ENCODE peak calls at places on chromosome 15, in seven cellular contexts. S is prostate gland; F is lung; Q is CD8-positive, alpha-beta memory T cell; N is dorsolateral prefrontal cortex; C is heart left ventricle; Y is transverse colon. M is an unnamed sample. For H3K27me3, the result is how much of the 10 kb centered on the place peaks cover.

GRCh38 chr15:70636540-70637165 is 126.7 kb downstream of the UACA start:
- DNase-seq in C (no peak), N (peak), S (no peak), Y (no peak), F (no peak), Q (no peak), M (no peak)

GRCh38 chr15:70032509-70032908 is 65.2 kb downstream of the TLE3 start:
- DNase-seq in F (no peak), Y (no peak), Q (no peak), N (no peak), S (no peak), C (no peak), M (no peak)

GRCh38 chr15:57427367-57427821 is 51.1 kb downstream of the CGNL1 start:
- DNase-seq in C (no peak), Y (peak), N (peak), Q (no peak), S (peak), F (no peak), M (no peak)

GRCh38 chr15:71780349-71780976 is 29.9 kb upstream of the NR2E3 start:
- DNase-seq in F (no peak), S (no peak), Q (peak), C (no peak), N (no peak), Y (peak), M (no peak)

GRCh38 chr15:59846100-59846499 is 157.0 kb upstream of the BNIP2 start:
- DNase-seq in Y (no peak), C (no peak), S (no peak), F (no peak), N (no peak), Q (no peak), M (no peak)

GRCh38 chr15:68352401-68353062 is 75.0 kb downstream of the FEM1B start:
- DNase-seq in Q (no peak), S (peak), Y (peak), C (peak), N (peak), F (no peak), M (peak)

GRCh38 chr15:43509002-43509922 is 8.1 kb upstream of the MAP1A start:
- DNase-seq in Q (no peak), S (no peak), C (peak), Y (no peak), N (peak), F (no peak), M (no peak)

GRCh38 chr15:101697488-101697887 is 26.8 kb downstream of the TARS3 start:
- DNase-seq in S (no peak), F (no peak), Q (no peak), N (no peak), C (no peak), Y (no peak), M (no peak)

GRCh38 chr15:95304116-95304873 is 1026.2 kb upstream of the NR2F2 start:
- DNase-seq in Q (no peak), F (no peak), Y (no peak), S (no peak), C (no peak), N (no peak), M (no peak)

GRCh38 chr15:75827691-75828090 is 15.6 kb upstream of the UBE2Q2 start:
- DNase-seq in Q (no peak), C (no peak), N (no peak), Y (no peak), S (no peak), F (peak), M (no peak)

GRCh38 chr15:83978588-83978987 is 257.0 kb upstream of the GOLGA6L4 start:
- DNase-seq in S (no peak), Q (no peak), F (no peak), Y (no peak), N (no peak), C (no peak), M (no peak)

GRCh38 chr15:100215031-100215842 is 126.5 kb downstream of the ADAMTS17 start:
- DNase-seq in Q (no peak), S (no peak), F (no peak), C (no peak), Y (no peak), N (no peak), M (no peak)

GRCh38 chr15:41218851-41219250 is 11.7 kb downstream of the EXD1 start:
- DNase-seq in Q (no peak), F (no peak), Y (no peak), S (no peak), N (no peak), C (no peak), M (no peak)

GRCh38 chr15:39358441-39359041 is 222.3 kb upstream of the THBS1 start:
- DNase-seq in N (no peak), F (no peak), Q (no peak), S (no peak), C (peak), Y (peak), M (no peak)

GRCh38 chr15:40040293-40040635 is 1.3 kb upstream of the SRP14 start:
- DNase-seq in Y (no peak), F (no peak), S (no peak), C (no peak), Q (no peak), N (no peak), M (peak)

GRCh38 chr15:58261368-58261767 is 123.2 kb downstream of the AQP9 start:
- DNase-seq in Y (no peak), F (no peak), C (no peak), N (no peak), Q (no peak), S (no peak), M (no peak)

GRCh38 chr15:101492752-101493692 is 3.5 kb upstream of the PCSK6 start:
- DNase-seq in S (no peak), C (no peak), Y (no peak), F (no peak), N (peak), Q (no peak), M (no peak)

GRCh38 chr15:68796576-68796975 is 24.1 kb downstream of the ANP32A start:
- DNase-seq in S (no peak), N (no peak), C (no peak), Q (no peak), F (no peak), Y (no peak), M (no peak)

GRCh38 chr15:92082217-92082843 is 228.8 kb downstream of the SLCO3A1 start:
- DNase-seq in N (peak), Y (peak), Q (peak), F (peak), C (peak), S (peak), M (no peak)

GRCh38 chr15:81268881-81269601 is 54.9 kb downstream of the STARD5 start:
- DNase-seq in S (no peak), Y (no peak), C (no peak), N (no peak), F (no peak), Q (peak), M (no peak)

DNA sequence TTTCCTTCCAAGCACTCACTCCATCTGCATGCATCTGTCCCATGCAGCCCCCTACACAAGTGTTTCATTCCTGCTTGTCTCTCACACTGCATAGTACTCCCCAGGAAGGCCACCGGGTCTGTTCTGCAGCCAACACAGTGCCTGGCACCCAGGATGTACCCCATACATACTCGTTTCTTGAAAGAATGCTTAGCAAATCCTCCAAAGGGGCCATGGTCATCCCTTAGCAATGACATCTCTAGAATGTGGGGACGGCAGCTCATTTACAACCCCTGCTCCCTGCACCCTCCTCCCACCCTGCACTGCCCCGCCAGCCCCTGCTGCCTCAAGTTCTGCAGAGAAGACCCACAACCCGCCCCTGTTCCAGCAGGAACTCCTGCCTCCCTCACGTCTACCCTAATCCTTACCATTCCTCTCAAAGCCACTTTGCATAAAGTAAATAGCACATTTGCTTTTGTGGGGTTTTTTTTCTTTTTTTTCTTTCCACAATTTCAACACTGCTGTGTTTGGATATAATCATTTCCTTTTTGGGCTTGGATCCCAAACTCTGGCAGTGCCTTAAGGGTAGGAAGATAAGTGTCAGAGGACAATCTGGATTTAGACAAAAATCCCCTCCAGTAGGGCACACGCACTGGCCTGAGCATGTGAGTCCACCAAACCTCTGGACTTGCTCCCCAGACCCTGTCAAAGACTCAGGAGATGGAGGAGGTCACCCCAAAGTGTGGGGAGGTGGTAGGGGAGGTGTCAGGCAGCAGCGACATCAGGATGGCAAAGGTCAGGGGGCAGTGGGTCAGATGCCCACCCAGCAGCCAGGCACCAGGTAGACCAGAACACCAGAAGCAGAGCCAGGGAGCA is 68.4 kb downstream of the MEGF11 start:
- DNase-seq in N (no peak), Y (no peak), F (no peak), C (no peak), S (no peak), Q (no peak), M (no peak)
- H3K27me3 ChIP-seq in N (under half), Y (under half), F (under half), C (under half), S (under half), Q (under half), M (under half)

DNA sequence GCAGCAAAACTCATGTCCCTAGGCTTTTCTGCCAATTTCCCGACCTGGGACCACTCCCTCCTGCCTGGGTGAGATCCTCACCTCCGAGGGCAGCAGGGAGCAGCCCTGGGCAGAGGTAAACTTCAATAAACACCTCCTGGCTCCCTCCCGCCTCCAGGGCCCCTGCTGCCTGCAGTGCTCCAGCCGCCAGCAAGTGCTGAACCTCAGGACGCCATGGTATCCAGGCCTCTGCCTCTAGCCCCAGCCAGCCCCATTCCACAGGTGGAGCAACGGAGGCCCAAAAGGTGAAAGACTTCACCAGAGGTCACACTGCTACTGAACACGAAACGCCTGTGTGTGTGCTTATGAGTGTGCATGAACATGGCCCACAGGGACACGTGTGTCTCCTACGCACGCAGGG is 59.9 kb upstream of the LINGO1 start:
- DNase-seq in Y (no peak), N (no peak), Q (no peak), F (no peak), S (no peak), C (no peak), M (no peak)
- H3K27me3 ChIP-seq in Y (half or more), N (under half), Q (under half), F (under half), S (under half), C (under half), M (under half)

GRCh38 chr15:55786341-55786740 is 43.4 kb upstream of the PRTG start:
- DNase-seq in F (no peak), C (no peak), N (no peak), Q (no peak), Y (no peak), S (no peak), M (no peak)

GRCh38 chr15:55789066-55789660 is 46.2 kb upstream of the PRTG start:
- DNase-seq in Y (peak), S (no peak), F (no peak), C (peak), N (no peak), Q (peak), M (no peak)

GRCh38 chr15:55796321-55796965 is 53.5 kb upstream of the PRTG start:
- DNase-seq in F (no peak), Q (no peak), C (no peak), N (no peak), Y (no peak), S (no peak), M (no peak)

GRCh38 chr15:55795031-55795430 is 52.1 kb upstream of the PRTG start:
- DNase-seq in Y (no peak), Q (no peak), F (no peak), N (no peak), S (no peak), C (no peak), M (no peak)

GRCh38 chr15:55791576-55792400 is 48.8 kb upstream of the PRTG start:
- DNase-seq in Y (no peak), Q (no peak), C (no peak), F (peak), N (no peak), S (no peak), M (no peak)
- H3K27me3 ChIP-seq in Y (under half), Q (under half), C (under half), F (under half), N (under half), S (under half), M (under half)

DNA sequence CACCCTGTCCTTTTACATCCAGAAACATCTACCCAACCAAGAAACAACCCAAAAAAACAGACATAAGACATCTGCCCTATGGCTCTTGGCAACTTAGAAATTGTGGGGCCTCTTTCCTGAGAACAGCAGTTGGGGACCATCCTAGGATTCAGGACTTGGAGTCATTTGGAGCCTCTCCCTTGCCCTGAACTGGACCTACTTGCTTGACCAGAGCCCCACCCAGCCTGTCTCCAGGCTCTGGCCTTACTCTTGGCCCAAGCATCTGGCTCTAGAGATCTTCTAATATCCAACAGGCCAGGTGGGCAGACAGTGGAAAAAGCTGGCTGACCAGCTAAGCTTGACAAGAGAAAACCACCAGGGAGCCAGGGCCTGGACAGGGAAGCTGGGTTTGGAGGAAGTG is 99.1 kb upstream of the C2CD4B start:
- DNase-seq in F (no peak), N (no peak), C (no peak), S (no peak), Q (no peak), Y (no peak), M (no peak)
- H3K27me3 ChIP-seq in F (under half), N (under half), C (under half), S (under half), Q (under half), Y (under half), M (under half)

DNA sequence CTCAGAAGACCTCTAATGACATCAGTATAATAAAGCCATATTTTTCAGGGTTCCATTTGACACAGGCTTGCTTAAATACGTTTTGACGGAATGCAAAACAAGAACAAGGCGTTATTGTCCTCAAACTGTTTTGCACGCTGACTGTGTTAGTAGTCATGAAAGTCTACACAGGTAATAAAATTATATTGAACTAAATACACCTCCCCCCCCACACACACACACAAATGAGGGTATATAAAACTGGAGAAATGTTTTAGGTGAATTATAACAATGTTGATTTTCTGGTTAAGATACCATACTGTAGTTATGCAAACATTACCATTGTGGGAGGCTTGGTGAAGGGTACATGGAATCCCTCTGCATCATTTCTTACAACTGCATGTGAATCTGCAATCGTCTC is 257.1 kb upstream of the ARRDC4 start:
- DNase-seq in C (no peak), N (no peak), S (no peak), Q (no peak), F (no peak), Y (peak), M (no peak)
- H3K27me3 ChIP-seq in C (under half), N (under half), S (under half), Q (under half), F (under half), Y (under half), M (under half)

GRCh38 chr15:73850228-73850627 is 23.1 kb upstream of the TBC1D21 start:
- DNase-seq in Y (no peak), F (no peak), N (no peak), C (no peak), Q (no peak), S (no peak), M (no peak)
- H3K27me3 ChIP-seq in Y (under half), F (under half), N (under half), C (under half), Q (under half), S (under half), M (under half)

M was measured in CD8-positive, alpha-beta T cell.